ENCODE peak calls at places on chromosomes 2 and 18, in five cellular contexts. One of them, this sample, is unnamed.

GRCh38 chr2:222436040-222436413 is 11.7 kb downstream of the SGPP2 start:
- DNase-seq in stimulated activated CD8-positive, alpha-beta memory T cell treated with anti-CD3 and anti-CD28 coated beads, Interleukin-15, amount 100 ng/mL, for 1 hour: no peak
- DNase-seq in spleen: no peak
- DNase-seq in IMR-90: no peak
- DNase-seq in hypothalamus: no peak
- DNase-seq in this sample: no peak

GRCh38 chr18:5941869-5942268 is 46.5 kb upstream of the TMEM200C start:
- DNase-seq in stimulated activated CD8-positive, alpha-beta memory T cell treated with anti-CD3 and anti-CD28 coated beads, Interleukin-15, amount 100 ng/mL, for 1 hour: no peak
- DNase-seq in spleen: no peak
- DNase-seq in IMR-90: no peak
- DNase-seq in hypothalamus: no peak
- DNase-seq in this sample: no peak

GRCh38 chr2:105409717-105410116 is 10.9 kb upstream of the FHL2 start:
- DNase-seq in stimulated activated CD8-positive, alpha-beta memory T cell treated with anti-CD3 and anti-CD28 coated beads, Interleukin-15, amount 100 ng/mL, for 1 hour: no peak
- DNase-seq in spleen: no peak
- DNase-seq in IMR-90: peak
- DNase-seq in hypothalamus: peak
- DNase-seq in this sample: peak

GRCh38 chr2:208150956-208151355 is 5.0 kb upstream of the CRYGB start:
- DNase-seq in stimulated activated CD8-positive, alpha-beta memory T cell treated with anti-CD3 and anti-CD28 coated beads, Interleukin-15, amount 100 ng/mL, for 1 hour: no peak
- DNase-seq in spleen: no peak
- DNase-seq in IMR-90: no peak
- DNase-seq in hypothalamus: no peak
- DNase-seq in this sample: no peak

GRCh38 chr18:71784777-71785176 is 759.4 kb downstream of the CBLN2 start:
- DNase-seq in stimulated activated CD8-positive, alpha-beta memory T cell treated with anti-CD3 and anti-CD28 coated beads, Interleukin-15, amount 100 ng/mL, for 1 hour: no peak
- DNase-seq in spleen: no peak
- DNase-seq in IMR-90: no peak
- DNase-seq in hypothalamus: no peak
- DNase-seq in this sample: no peak

GRCh38 chr2:26838121-26838906 is 9.6 kb upstream of the DPYSL5 start:
- DNase-seq in stimulated activated CD8-positive, alpha-beta memory T cell treated with anti-CD3 and anti-CD28 coated beads, Interleukin-15, amount 100 ng/mL, for 1 hour: no peak
- DNase-seq in spleen: no peak
- DNase-seq in IMR-90: peak
- DNase-seq in hypothalamus: no peak
- DNase-seq in this sample: peak

GRCh38 chr2:85673736-85674375 is 5.9 kb upstream of the SFTPB start:
- DNase-seq in stimulated activated CD8-positive, alpha-beta memory T cell treated with anti-CD3 and anti-CD28 coated beads, Interleukin-15, amount 100 ng/mL, for 1 hour: no peak
- DNase-seq in spleen: no peak
- DNase-seq in IMR-90: no peak
- DNase-seq in hypothalamus: no peak
- DNase-seq in this sample: peak

GRCh38 chr2:178142274-178143065 is 30.2 kb downstream of the RBM45 start:
- DNase-seq in stimulated activated CD8-positive, alpha-beta memory T cell treated with anti-CD3 and anti-CD28 coated beads, Interleukin-15, amount 100 ng/mL, for 1 hour: no peak
- DNase-seq in spleen: no peak
- DNase-seq in IMR-90: no peak
- DNase-seq in hypothalamus: no peak
- DNase-seq in this sample: peak

GRCh38 chr2:160646684-160647444 is 153.3 kb upstream of the RBMS1 start:
- DNase-seq in stimulated activated CD8-positive, alpha-beta memory T cell treated with anti-CD3 and anti-CD28 coated beads, Interleukin-15, amount 100 ng/mL, for 1 hour: no peak
- DNase-seq in spleen: no peak
- DNase-seq in IMR-90: no peak
- DNase-seq in hypothalamus: no peak
- DNase-seq in this sample: no peak

GRCh38 chr2:67612576-67612981 is 215.4 kb downstream of the ETAA1 start:
- DNase-seq in stimulated activated CD8-positive, alpha-beta memory T cell treated with anti-CD3 and anti-CD28 coated beads, Interleukin-15, amount 100 ng/mL, for 1 hour: no peak
- DNase-seq in spleen: no peak
- DNase-seq in IMR-90: no peak
- DNase-seq in hypothalamus: no peak
- DNase-seq in this sample: peak

GRCh38 chr18:28884304-28884703 is 707.4 kb upstream of the CDH2 start:
- DNase-seq in stimulated activated CD8-positive, alpha-beta memory T cell treated with anti-CD3 and anti-CD28 coated beads, Interleukin-15, amount 100 ng/mL, for 1 hour: no peak
- DNase-seq in spleen: no peak
- DNase-seq in IMR-90: peak
- DNase-seq in hypothalamus: no peak
- DNase-seq in this sample: no peak

GRCh38 chr2:183035298-183035953 is 2.8 kb downstream of the NCKAP1 start:
- DNase-seq in stimulated activated CD8-positive, alpha-beta memory T cell treated with anti-CD3 and anti-CD28 coated beads, Interleukin-15, amount 100 ng/mL, for 1 hour: no peak
- DNase-seq in spleen: no peak
- DNase-seq in IMR-90: peak
- DNase-seq in hypothalamus: no peak
- DNase-seq in this sample: peak

GRCh38 chr18:74284501-74285004 is 7.2 kb downstream of the CYB5A start:
- DNase-seq in stimulated activated CD8-positive, alpha-beta memory T cell treated with anti-CD3 and anti-CD28 coated beads, Interleukin-15, amount 100 ng/mL, for 1 hour: no peak
- DNase-seq in spleen: no peak
- DNase-seq in IMR-90: no peak
- DNase-seq in hypothalamus: no peak
- DNase-seq in this sample: no peak

GRCh38 chr18:74631242-74632087 is 33.8 kb downstream of the ZNF407 start:
- DNase-seq in stimulated activated CD8-positive, alpha-beta memory T cell treated with anti-CD3 and anti-CD28 coated beads, Interleukin-15, amount 100 ng/mL, for 1 hour: no peak
- DNase-seq in spleen: no peak
- DNase-seq in IMR-90: peak
- DNase-seq in hypothalamus: no peak
- DNase-seq in this sample: peak

GRCh38 chr18:23250893-23251656 is 115.8 kb downstream of the CABLES1 start:
- DNase-seq in stimulated activated CD8-positive, alpha-beta memory T cell treated with anti-CD3 and anti-CD28 coated beads, Interleukin-15, amount 100 ng/mL, for 1 hour: no peak
- DNase-seq in spleen: no peak
- DNase-seq in IMR-90: no peak
- DNase-seq in hypothalamus: no peak
- DNase-seq in this sample: no peak

GRCh38 chr2:216799873-216800421 is 59.9 kb downstream of the TNP1 start:
- DNase-seq in stimulated activated CD8-positive, alpha-beta memory T cell treated with anti-CD3 and anti-CD28 coated beads, Interleukin-15, amount 100 ng/mL, for 1 hour: no peak
- DNase-seq in spleen: no peak
- DNase-seq in IMR-90: peak
- DNase-seq in hypothalamus: no peak
- DNase-seq in this sample: peak

GRCh38 chr18:77102246-77103040 is 30.1 kb downstream of the MBP start:
- DNase-seq in stimulated activated CD8-positive, alpha-beta memory T cell treated with anti-CD3 and anti-CD28 coated beads, Interleukin-15, amount 100 ng/mL, for 1 hour: no peak
- DNase-seq in spleen: no peak
- DNase-seq in IMR-90: peak
- DNase-seq in hypothalamus: no peak
- DNase-seq in this sample: peak

GRCh38 chr2:217038001-217038400 is 178.1 kb upstream of the TNP1 start:
- DNase-seq in stimulated activated CD8-positive, alpha-beta memory T cell treated with anti-CD3 and anti-CD28 coated beads, Interleukin-15, amount 100 ng/mL, for 1 hour: no peak
- DNase-seq in spleen: no peak
- DNase-seq in IMR-90: no peak
- DNase-seq in hypothalamus: no peak
- DNase-seq in this sample: no peak

GRCh38 chr2:172859821-172860707 is 124.4 kb downstream of the RAPGEF4 start:
- DNase-seq in stimulated activated CD8-positive, alpha-beta memory T cell treated with anti-CD3 and anti-CD28 coated beads, Interleukin-15, amount 100 ng/mL, for 1 hour: no peak
- DNase-seq in spleen: no peak
- DNase-seq in IMR-90: no peak
- DNase-seq in hypothalamus: no peak
- DNase-seq in this sample: no peak

GRCh38 chr2:9637330-9637729 is 6.5 kb upstream of the YWHAQ start:
- DNase-seq in stimulated activated CD8-positive, alpha-beta memory T cell treated with anti-CD3 and anti-CD28 coated beads, Interleukin-15, amount 100 ng/mL, for 1 hour: no peak
- DNase-seq in spleen: no peak
- DNase-seq in IMR-90: peak
- DNase-seq in hypothalamus: no peak
- DNase-seq in this sample: peak

GRCh38 chr2:30985493-30986292 is 152.5 kb downstream of the GALNT14 start:
- DNase-seq in stimulated activated CD8-positive, alpha-beta memory T cell treated with anti-CD3 and anti-CD28 coated beads, Interleukin-15, amount 100 ng/mL, for 1 hour: no peak
- DNase-seq in spleen: no peak
- DNase-seq in IMR-90: no peak
- DNase-seq in hypothalamus: no peak
- DNase-seq in this sample: no peak

GRCh38 chr2:190786404-190787166 is 94.0 kb upstream of the GLS start:
- DNase-seq in stimulated activated CD8-positive, alpha-beta memory T cell treated with anti-CD3 and anti-CD28 coated beads, Interleukin-15, amount 100 ng/mL, for 1 hour: no peak
- DNase-seq in spleen: no peak
- DNase-seq in IMR-90: no peak
- DNase-seq in hypothalamus: peak
- DNase-seq in this sample: peak

GRCh38 chr2:1101011-1101410 is 150.4 kb downstream of the SNTG2 start:
- DNase-seq in stimulated activated CD8-positive, alpha-beta memory T cell treated with anti-CD3 and anti-CD28 coated beads, Interleukin-15, amount 100 ng/mL, for 1 hour: no peak
- DNase-seq in spleen: no peak
- DNase-seq in IMR-90: no peak
- DNase-seq in hypothalamus: no peak
- DNase-seq in this sample: no peak

GRCh38 chr18:32772580-32773186 is at the start of gene KLHL14:
- DNase-seq in stimulated activated CD8-positive, alpha-beta memory T cell treated with anti-CD3 and anti-CD28 coated beads, Interleukin-15, amount 100 ng/mL, for 1 hour: no peak
- DNase-seq in spleen: no peak
- DNase-seq in IMR-90: no peak
- DNase-seq in hypothalamus: no peak
- DNase-seq in this sample: no peak

GRCh38 chr2:198767694-198768093 is 690.0 kb downstream of the SATB2 start:
- DNase-seq in stimulated activated CD8-positive, alpha-beta memory T cell treated with anti-CD3 and anti-CD28 coated beads, Interleukin-15, amount 100 ng/mL, for 1 hour: no peak
- DNase-seq in spleen: no peak
- DNase-seq in IMR-90: no peak
- DNase-seq in hypothalamus: no peak
- DNase-seq in this sample: no peak

GRCh38 chr18:36811430-36811829 is 17.4 kb downstream of the TPGS2 start:
- DNase-seq in stimulated activated CD8-positive, alpha-beta memory T cell treated with anti-CD3 and anti-CD28 coated beads, Interleukin-15, amount 100 ng/mL, for 1 hour: no peak
- DNase-seq in spleen: no peak
- DNase-seq in IMR-90: peak
- DNase-seq in hypothalamus: no peak
- DNase-seq in this sample: peak

GRCh38 chr2:101754613-101755012 is 57.1 kb downstream of the MAP4K4 start:
- DNase-seq in stimulated activated CD8-positive, alpha-beta memory T cell treated with anti-CD3 and anti-CD28 coated beads, Interleukin-15, amount 100 ng/mL, for 1 hour: no peak
- DNase-seq in spleen: no peak
- DNase-seq in IMR-90: peak
- DNase-seq in hypothalamus: no peak
- DNase-seq in this sample: peak